ENCODE peak calls at places on chromosomes 13 and 19, in four cellular contexts. W, S, F and D are unnamed samples.

GRCh38 chr13:60514891-60515290 is 117.9 kb downstream of the TDRD3 start:
- DNase-seq in S (no peak), F (no peak), W (no peak), D (no peak)

GRCh38 chr19:36796714-36796999 is 24.1 kb upstream of the ZNF850 start:
- DNase-seq in W (no peak), S (no peak), F (no peak), D (no peak)

GRCh38 chr19:4014541-4015491 is 7.3 kb downstream of the PIAS4 start:
- DNase-seq in F (no peak), S (no peak), W (no peak), D (no peak)

GRCh38 chr19:11324079-11324661 is 15.3 kb downstream of the RAB3D start:
- DNase-seq in W (peak), S (peak), F (no peak), D (peak)

GRCh38 chr13:109212630-109213029 is 573.8 kb downstream of the IRS2 start:
- DNase-seq in W (no peak), F (no peak), S (no peak), D (no peak)

GRCh38 chr13:39379667-39380655 is 223.0 kb downstream of the LHFPL6 start:
- DNase-seq in W (no peak), F (no peak), S (no peak), D (no peak)

GRCh38 chr13:46627462-46627861 is 74.5 kb downstream of the LRCH1 start:
- DNase-seq in S (no peak), F (no peak), W (no peak), D (no peak)

GRCh38 chr19:2083174-2083854 is 12.8 kb downstream of the MOB3A start:
- DNase-seq in S (no peak), F (no peak), W (no peak), D (no peak)

GRCh38 chr13:72823081-72823480 is 41.1 kb downstream of the PIBF1 start:
- DNase-seq in W (no peak), S (no peak), F (no peak), D (no peak)

GRCh38 chr13:23509781-23510543 is 60.2 kb upstream of the TNFRSF19 start:
- DNase-seq in S (peak), W (no peak), F (no peak), D (no peak)

GRCh38 chr19:30881986-30882385 is 467.2 kb downstream of the TSHZ3 start:
- DNase-seq in W (no peak), S (no peak), F (no peak), D (no peak)

GRCh38 chr19:15448014-15448777 is 1.6 kb downstream of the WIZ start:
- DNase-seq in F (no peak), W (no peak), S (no peak), D (no peak)

GRCh38 chr13:33057019-33057785 is 41.0 kb downstream of the KL start:
- DNase-seq in F (no peak), S (peak), W (peak), D (peak)